ENCODE peak calls at places on chromosomes 2 and 18, in ten cellular contexts. E, B, Z, D, Q, M, C, I, O and V are unnamed samples. For H3K4me1, the result is how much of the 10 kb centered on the place peaks cover.

GRCh38 chr2:123961576-123961975 is 63.5 kb upstream of the CNTNAP5 start:
- DNase-seq in Q (no peak), M (no peak), O (no peak), Z (no peak), E (no peak), B (no peak), D (no peak), C (no peak), I (no peak), V (no peak)

GRCh38 chr2:224995419-224995818 is 46.8 kb downstream of the DOCK10 start:
- DNase-seq in D (no peak), M (no peak), B (no peak), E (no peak), O (no peak), Q (no peak), Z (no peak), I (no peak), C (no peak), V (no peak)

GRCh38 chr2:47631840-47632398 is 151.0 kb upstream of the MSH6 start:
- DNase-seq in C (no peak), I (no peak), E (peak), Q (no peak), B (no peak), D (peak), Z (no peak), O (peak), M (no peak), V (peak)

GRCh38 chr2:195451160-195451559 is 205.9 kb upstream of the SLC39A10 start:
- DNase-seq in C (no peak), E (no peak), Z (no peak), D (no peak), O (no peak), I (no peak), M (no peak), B (no peak), Q (no peak), V (no peak)

GRCh38 chr2:42962521-42962953 is 170.2 kb upstream of the HAAO start:
- DNase-seq in Q (peak), O (no peak), M (no peak), E (no peak), D (no peak), Z (no peak), I (no peak), B (no peak), C (no peak), V (no peak)

GRCh38 chr18:74652392-74652988 is 54.8 kb downstream of the ZNF407 start:
- DNase-seq in M (peak), B (no peak), E (peak), O (no peak), Q (no peak), C (peak), Z (peak), I (no peak), D (no peak), V (no peak)

GRCh38 chr2:144083211-144083610 is 436.7 kb downstream of the ZEB2 start:
- DNase-seq in B (no peak), I (no peak), M (no peak), O (no peak), Q (no peak), E (no peak), Z (no peak), D (no peak), C (no peak), V (no peak)

GRCh38 chr2:216318470-216318869 is 53.8 kb downstream of the MARCHF4 start:
- DNase-seq in O (no peak), Z (no peak), E (no peak), C (no peak), Q (no peak), I (no peak), M (no peak), B (no peak), D (no peak), V (no peak)

GRCh38 chr2:47402805-47403691 is at the start of gene MSH2:
- DNase-seq in C (peak), Z (peak), Q (peak), O (peak), D (peak), M (peak), E (peak), B (peak), I (peak), V (peak)

GRCh38 chr18:25921677-25922421 is 168.6 kb downstream of the SS18 start:
- DNase-seq in Q (no peak), I (no peak), Z (no peak), B (peak), M (peak), D (peak), E (peak), C (peak), O (no peak), V (peak)

GRCh38 chr2:144086965-144087364 is 433.0 kb downstream of the ZEB2 start:
- DNase-seq in I (no peak), B (no peak), Z (no peak), Q (no peak), O (no peak), E (no peak), D (no peak), M (no peak), C (no peak), V (no peak)

GRCh38 chr18:10070581-10071000 is 156.8 kb downstream of the VAPA start:
- DNase-seq in Q (no peak), I (no peak), M (no peak), D (no peak), B (no peak), Z (no peak), O (no peak), E (no peak), C (no peak), V (no peak)

GRCh38 chr2:61726456-61727209 is 127.2 kb downstream of the FAM161A start:
- DNase-seq in B (no peak), E (no peak), C (no peak), D (no peak), M (no peak), O (no peak), I (no peak), Z (no peak), Q (no peak), V (no peak)

GRCh38 chr18:64238076-64238475 is 89.2 kb upstream of the LINC00305 start:
- DNase-seq in C (no peak), M (no peak), I (no peak), B (no peak), Q (no peak), D (no peak), Z (no peak), E (no peak), O (no peak), V (no peak)

GRCh38 chr2:12498703-12499102 is 218.0 kb upstream of the TRIB2 start:
- DNase-seq in E (no peak), O (no peak), B (no peak), D (no peak), M (no peak), Q (no peak), C (no peak), Z (no peak), I (no peak), V (no peak)
- H3K4me1 ChIP-seq in E (under half), O (under half), B (under half), D (under half), M (under half), Q (under half), C (under half), Z (under half), I (under half), V (under half)

GRCh38 chr2:173496746-173497145 is 142.1 kb downstream of the CDCA7 start:
- DNase-seq in I (no peak), O (no peak), Z (no peak), D (no peak), B (no peak), C (no peak), E (no peak), Q (no peak), M (no peak), V (no peak)

GRCh38 chr2:173488861-173489260 is 134.2 kb downstream of the CDCA7 start:
- DNase-seq in O (no peak), Q (no peak), I (no peak), D (no peak), E (no peak), B (no peak), Z (no peak), M (no peak), C (no peak), V (no peak)

GRCh38 chr2:173493874-173494273 is 139.2 kb downstream of the CDCA7 start:
- DNase-seq in Z (no peak), E (no peak), O (no peak), Q (no peak), M (no peak), C (no peak), D (no peak), B (no peak), I (no peak), V (no peak)
- TF ChIP-seq CTCF in Z (no peak), E (no peak), O (no peak), Q (no peak), M (no peak), C (no peak), D (no peak), B (peak), I (no peak), V (no peak)

DNA sequence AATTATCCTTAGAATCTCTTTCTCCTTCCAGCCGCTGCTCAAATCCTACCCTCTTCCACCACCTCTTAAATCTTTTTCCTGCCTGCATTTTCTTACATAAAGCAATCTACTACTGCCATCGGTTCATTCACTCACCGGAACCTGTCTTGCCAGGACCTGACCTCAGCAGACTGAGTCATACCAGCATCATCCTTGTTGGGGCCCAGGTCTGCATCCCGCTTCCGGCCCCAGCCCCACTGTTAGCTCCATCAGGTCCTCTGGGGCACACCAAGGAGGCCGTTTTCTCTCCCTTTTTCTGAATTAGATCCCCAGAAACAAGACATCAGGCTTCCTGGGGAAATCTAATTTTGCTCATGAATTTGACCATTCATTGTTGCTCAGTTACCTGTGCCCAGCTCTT is 42.7 kb upstream of the TGFA start:
- DNase-seq in M (no peak), Z (no peak), C (no peak), Q (no peak), E (no peak), D (no peak), B (no peak), O (no peak), I (no peak), V (no peak)
- TF ChIP-seq EP300 in M (no peak), Z (no peak), C (no peak), Q (no peak), E (no peak), D (no peak), B (no peak), O (no peak), I (no peak), V (no peak)

DNA sequence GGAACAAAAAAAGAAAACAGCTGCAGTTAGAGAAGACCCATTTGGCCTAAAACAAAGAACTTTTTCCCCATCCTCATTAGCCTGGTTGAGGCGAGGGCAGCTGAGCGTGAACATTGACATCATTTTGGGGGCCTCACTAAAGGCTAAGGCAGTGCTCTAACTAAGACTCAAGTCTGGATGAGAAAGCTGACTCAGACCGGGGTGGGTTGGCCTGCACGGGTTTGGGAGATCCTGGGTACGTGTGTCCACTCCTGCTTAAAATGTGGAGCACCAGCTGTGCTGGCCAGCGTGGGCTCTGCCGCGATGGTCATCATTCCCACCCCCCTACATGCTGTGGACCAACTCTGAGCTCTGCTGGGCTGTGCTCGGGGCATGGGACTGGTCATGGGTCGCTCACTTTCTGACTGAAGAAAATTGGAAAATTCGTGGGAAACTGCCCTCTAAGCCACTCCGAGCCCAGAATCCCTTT is 86.0 kb upstream of the TMEM247 start:
- DNase-seq in C (no peak), I (no peak), M (no peak), Q (no peak), B (no peak), O (peak), E (no peak), D (no peak), Z (no peak), V (no peak)
- H3K4me1 ChIP-seq in C (half or more), I (under half), M (under half), Q (under half), B (under half), O (under half), E (under half), D (under half), Z (under half), V (under half)

GRCh38 chr2:134392689-134393476 is 139.0 kb downstream of the MGAT5 start:
- DNase-seq in D (no peak), C (no peak), O (no peak), M (peak), E (no peak), B (no peak), I (no peak), Z (no peak), Q (peak), V (no peak)
- TF ChIP-seq CTCF in D (no peak), C (peak), O (no peak), M (peak), E (no peak), B (peak), I (no peak), Z (no peak), Q (no peak), V (no peak)

GRCh38 chr2:176129825-176130152 is 284 bp downstream of the HOXD8 start:
- DNase-seq in C (no peak), Z (no peak), D (peak), Q (no peak), B (peak), E (no peak), I (peak), O (no peak), M (peak), V (no peak)
- TF ChIP-seq EP300 in C (no peak), Z (no peak), D (no peak), Q (no peak), B (no peak), E (no peak), I (no peak), O (no peak), M (no peak), V (no peak)

GRCh38 chr2:154639997-154640396 is 58.5 kb upstream of the KCNJ3 start:
- DNase-seq in B (no peak), O (no peak), M (no peak), Q (no peak), D (no peak), E (no peak), C (no peak), I (no peak), Z (no peak), V (no peak)

GRCh38 chr2:154637426-154637825 is 61.1 kb upstream of the KCNJ3 start:
- DNase-seq in O (no peak), Q (no peak), C (no peak), M (no peak), B (no peak), I (no peak), D (no peak), E (no peak), Z (no peak), V (no peak)

GRCh38 chr2:154638768-154639167 is 59.7 kb upstream of the KCNJ3 start:
- DNase-seq in Q (no peak), O (no peak), Z (no peak), M (no peak), D (no peak), B (no peak), I (no peak), E (no peak), C (no peak), V (no peak)
- H3K4me1 ChIP-seq in Q (under half), O (under half), Z (under half), M (under half), D (under half), B (under half), I (under half), E (under half), C (under half), V (under half)

DNA sequence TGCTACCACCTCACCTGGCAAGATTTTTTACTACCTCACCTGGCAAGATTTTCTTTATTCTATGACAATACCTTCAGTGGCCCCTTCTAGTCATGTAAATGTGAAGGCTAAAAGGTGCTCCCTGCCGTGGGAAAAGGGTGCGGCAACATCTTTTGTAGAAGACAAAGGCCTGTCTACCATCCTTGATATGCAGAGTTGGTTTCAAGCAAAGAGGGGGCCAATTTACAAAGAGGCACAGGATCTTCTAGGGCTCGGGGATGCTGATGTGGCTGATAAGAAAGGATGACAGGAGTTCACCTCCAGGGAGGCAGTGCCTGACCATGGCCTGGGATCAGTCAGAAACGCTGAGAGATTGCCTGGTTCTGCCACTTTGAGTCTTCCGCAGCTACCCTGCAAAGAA is 165.4 kb upstream of the SLC1A4 start:
- DNase-seq in O (no peak), Q (no peak), E (no peak), C (no peak), B (no peak), D (no peak), I (no peak), M (no peak), Z (no peak), V (no peak)
- TF ChIP-seq CTCF in O (no peak), Q (no peak), E (no peak), C (no peak), B (no peak), D (no peak), I (no peak), M (no peak), Z (no peak), V (no peak)

GRCh38 chr2:136787970-136788369 is 22.6 kb downstream of the THSD7B start:
- DNase-seq in B (no peak), M (no peak), E (no peak), Q (no peak), C (no peak), D (no peak), I (no peak), Z (no peak), O (no peak), V (no peak)
- TF ChIP-seq EP300 in B (no peak), M (no peak), E (no peak), Q (no peak), C (no peak), D (no peak), I (no peak), Z (no peak), O (no peak), V (no peak)

GRCh38 chr18:63159590-63159989 is 160.0 kb downstream of the BCL2 start:
- DNase-seq in C (no peak), M (no peak), I (no peak), B (no peak), Q (no peak), E (no peak), O (no peak), Z (no peak), D (peak), V (no peak)
- H3K4me1 ChIP-seq in C (under half), M (under half), I (under half), B (under half), Q (under half), E (under half), O (half or more), Z (half or more), D (half or more), V (under half)